ENCODE peak calls at places on chromosomes 13 and 19, in nine cellular contexts. F, Q, U, V, M, D, S, W and B are unnamed samples.

GRCh38 chr19:53545271-53546065 is 7.5 kb downstream of the ZNF331 start:
- DNase-seq in S (no peak), U (no peak), V (peak), W (no peak), M (no peak), F (no peak), D (no peak), Q (no peak), B (peak)

GRCh38 chr19:36524617-36525016 is 3.5 kb downstream of the ZNF260 start:
- DNase-seq in W (no peak), M (no peak), D (no peak), V (no peak), Q (no peak), S (no peak), F (no peak), U (no peak), B (no peak)

GRCh38 chr13:27168870-27169525 is 2.6 kb downstream of the USP12 start:
- DNase-seq in V (no peak), U (no peak), M (no peak), F (no peak), W (no peak), D (no peak), Q (no peak), S (no peak), B (no peak)

GRCh38 chr13:107912745-107913144 is 302.6 kb downstream of the LIG4 start:
- DNase-seq in D (no peak), V (no peak), M (no peak), S (no peak), F (no peak), W (no peak), Q (no peak), U (no peak), B (no peak)

GRCh38 chr19:1254081-1254527 is 5.7 kb downstream of the MIDN start:
- DNase-seq in V (no peak), S (no peak), W (peak), U (no peak), M (no peak), D (no peak), Q (no peak), F (no peak), B (no peak)

GRCh38 chr13:50129923-50130685 is 114.9 kb downstream of the KCNRG start:
- DNase-seq in W (no peak), D (no peak), F (peak), U (no peak), M (peak), V (no peak), S (peak), Q (no peak), B (no peak)

GRCh38 chr13:39016789-39017188 is 21.1 kb downstream of the PROSER1 start:
- DNase-seq in F (peak), V (no peak), Q (peak), D (no peak), U (no peak), S (peak), W (peak), M (no peak), B (no peak)

GRCh38 chr13:90984737-90985136 is 362.8 kb upstream of the MIR17HG start:
- DNase-seq in M (no peak), F (no peak), V (no peak), S (no peak), Q (no peak), W (no peak), U (no peak), D (no peak), B (no peak)

GRCh38 chr13:38535271-38535670 is 151.6 kb upstream of the FREM2 start:
- DNase-seq in V (no peak), F (no peak), S (no peak), U (peak), W (no peak), D (no peak), Q (peak), M (no peak), B (no peak)

GRCh38 chr13:29521336-29521735 is 74.2 kb downstream of the SLC7A1 start:
- DNase-seq in S (no peak), Q (no peak), M (no peak), F (no peak), V (no peak), W (no peak), D (no peak), U (no peak), B (no peak)

GRCh38 chr13:43785166-43785680 is 1.5 kb downstream of the ENOX1 start:
- DNase-seq in Q (no peak), W (no peak), F (no peak), V (no peak), U (no peak), M (no peak), D (no peak), S (no peak), B (no peak)

GRCh38 chr13:79183231-79183630 is 222.8 kb downstream of the RBM26 start:
- DNase-seq in S (no peak), M (no peak), D (no peak), Q (no peak), V (no peak), U (no peak), W (no peak), F (no peak), B (no peak)

GRCh38 chr13:59112375-59112774 is 1051.4 kb downstream of the DIAPH3 start:
- DNase-seq in U (no peak), Q (no peak), M (no peak), V (peak), F (peak), W (peak), D (no peak), S (peak), B (peak)

GRCh38 chr19:41175825-41176734 is 16.9 kb upstream of the CYP2S1 start:
- DNase-seq in D (no peak), M (peak), Q (no peak), S (peak), V (peak), W (peak), U (no peak), F (no peak), B (peak)

GRCh38 chr19:33610588-33610987 is 11.2 kb upstream of the CHST8 start:
- DNase-seq in D (no peak), M (no peak), W (no peak), V (no peak), F (no peak), Q (no peak), U (no peak), S (no peak), B (no peak)

GRCh38 chr13:68375004-68375403 is 1144.9 kb upstream of the PCDH9 start:
- DNase-seq in D (no peak), Q (no peak), M (no peak), S (no peak), U (no peak), V (no peak), F (peak), W (no peak), B (no peak)

GRCh38 chr13:109704771-109705628 is 81.4 kb downstream of the IRS2 start:
- DNase-seq in W (peak), S (no peak), Q (peak), M (no peak), U (peak), F (no peak), V (no peak), D (no peak), B (peak)

GRCh38 chr19:7507884-7508283 is 8.0 kb upstream of the ZNF358 start:
- DNase-seq in V (peak), S (peak), F (no peak), W (no peak), U (peak), D (peak), Q (no peak), M (no peak), B (peak)

GRCh38 chr13:20191902-20192469 is 752 bp downstream of the GJB2 start:
- DNase-seq in F (peak), U (no peak), Q (no peak), D (no peak), V (no peak), M (no peak), S (peak), W (no peak), B (no peak)

GRCh38 chr13:27125357-27126282 is 46.0 kb downstream of the USP12 start:
- DNase-seq in V (no peak), F (no peak), M (no peak), U (peak), Q (no peak), S (no peak), W (no peak), D (no peak), B (no peak)

GRCh38 chr19:58107778-58108545 is 9.9 kb upstream of the ZSCAN18 start:
- DNase-seq in Q (no peak), D (no peak), V (no peak), W (no peak), F (no peak), U (no peak), S (no peak), M (no peak), B (no peak)

GRCh38 chr19:11264452-11265176 is 2.3 kb upstream of the DOCK6 start:
- DNase-seq in D (no peak), M (no peak), V (no peak), F (no peak), Q (no peak), W (no peak), S (no peak), U (peak), B (no peak)

GRCh38 chr19:3045885-3046603 is 16.3 kb downstream of the TLE5 start:
- DNase-seq in U (no peak), W (no peak), D (no peak), F (no peak), M (no peak), Q (no peak), S (no peak), V (no peak), B (no peak)

GRCh38 chr19:1769645-1769985 is 16.3 kb downstream of the ONECUT3 start:
- DNase-seq in Q (no peak), F (no peak), U (no peak), W (no peak), S (no peak), D (no peak), M (no peak), V (no peak), B (no peak)

GRCh38 chr19:14116525-14116917 is 1.0 kb downstream of the PRKACA start:
- DNase-seq in Q (no peak), V (no peak), W (no peak), D (no peak), S (no peak), F (no peak), U (no peak), M (no peak), B (no peak)

GRCh38 chr13:114109646-114110045 is 22.8 kb downstream of the RASA3 start:
- DNase-seq in F (peak), W (no peak), Q (no peak), V (no peak), U (peak), M (no peak), D (no peak), S (no peak), B (no peak)

GRCh38 chr13:47545630-47546029 is 455.4 kb downstream of the SUCLA2 start:
- DNase-seq in S (no peak), D (no peak), U (no peak), F (no peak), V (no peak), M (no peak), W (peak), Q (no peak), B (no peak)

GRCh38 chr13:111548301-111548700 is 227.9 kb downstream of the TEX29 start:
- DNase-seq in U (no peak), M (no peak), F (no peak), D (no peak), W (no peak), S (no peak), V (no peak), Q (no peak), B (no peak)

GRCh38 chr13:113129921-113130750 is 7.5 kb downstream of the F10 start:
- DNase-seq in Q (no peak), W (no peak), V (no peak), U (no peak), D (no peak), F (no peak), S (no peak), M (no peak), B (no peak)